ENCODE peak calls at places on chromosomes 2 and 18, in ten cellular contexts. One of them, this sample, is unnamed.

GRCh38 chr2:162344617-162344950 is 652 bp downstream of the GCA start:
- DNase-seq in kidney glomerular epithelial cell: no peak
- DNase-seq in fibroblast of mammary gland: no peak
- DNase-seq in effector memory CD4-positive, alpha-beta T cell: no peak
- DNase-seq in Ammon's horn: no peak
- DNase-seq in NCI-H748 treated with DMSO at 0.1 percent for 48 hours: no peak
- DNase-seq in left ventricle myocardium inferior: no peak
- DNase-seq in left cardiac atrium: peak
- DNase-seq in kidney: peak
- DNase-seq in Kasumi-1: no peak
- DNase-seq in this sample: no peak

GRCh38 chr2:110874565-110875383 is 142.4 kb downstream of the ACOXL start:
- DNase-seq in Ammon's horn: no peak
- DNase-seq in left ventricle myocardium inferior: no peak
- DNase-seq in NCI-H748 treated with DMSO at 0.1 percent for 48 hours: no peak
- DNase-seq in kidney: no peak
- DNase-seq in fibroblast of mammary gland: no peak
- DNase-seq in effector memory CD4-positive, alpha-beta T cell: no peak
- DNase-seq in left cardiac atrium: no peak
- DNase-seq in Kasumi-1: peak
- DNase-seq in kidney glomerular epithelial cell: no peak
- DNase-seq in this sample: no peak

GRCh38 chr18:32405588-32405987 is 65.1 kb downstream of the GAREM1 start:
- DNase-seq in left ventricle myocardium inferior: no peak
- DNase-seq in Kasumi-1: no peak
- DNase-seq in kidney glomerular epithelial cell: no peak
- DNase-seq in NCI-H748 treated with DMSO at 0.1 percent for 48 hours: no peak
- DNase-seq in kidney: no peak
- DNase-seq in left cardiac atrium: no peak
- DNase-seq in effector memory CD4-positive, alpha-beta T cell: no peak
- DNase-seq in fibroblast of mammary gland: no peak
- DNase-seq in Ammon's horn: no peak
- DNase-seq in this sample: no peak

GRCh38 chr2:159933727-159934049 is 128.7 kb downstream of the PLA2R1 start:
- DNase-seq in effector memory CD4-positive, alpha-beta T cell: no peak
- DNase-seq in NCI-H748 treated with DMSO at 0.1 percent for 48 hours: no peak
- DNase-seq in left ventricle myocardium inferior: no peak
- DNase-seq in fibroblast of mammary gland: no peak
- DNase-seq in Ammon's horn: peak
- DNase-seq in kidney glomerular epithelial cell: no peak
- DNase-seq in kidney: no peak
- DNase-seq in left cardiac atrium: no peak
- DNase-seq in Kasumi-1: peak
- DNase-seq in this sample: no peak

GRCh38 chr2:238143239-238143951 is 4.9 kb downstream of the KLHL30 start:
- DNase-seq in left cardiac atrium: peak
- DNase-seq in NCI-H748 treated with DMSO at 0.1 percent for 48 hours: no peak
- DNase-seq in Ammon's horn: no peak
- DNase-seq in fibroblast of mammary gland: peak
- DNase-seq in kidney glomerular epithelial cell: peak
- DNase-seq in left ventricle myocardium inferior: peak
- DNase-seq in Kasumi-1: no peak
- DNase-seq in effector memory CD4-positive, alpha-beta T cell: no peak
- DNase-seq in kidney: no peak
- DNase-seq in this sample: no peak

GRCh38 chr2:151789055-151789834 is 39.0 kb downstream of the ARL5A start:
- DNase-seq in Kasumi-1: no peak
- DNase-seq in kidney glomerular epithelial cell: no peak
- DNase-seq in Ammon's horn: no peak
- DNase-seq in effector memory CD4-positive, alpha-beta T cell: no peak
- DNase-seq in left ventricle myocardium inferior: no peak
- DNase-seq in fibroblast of mammary gland: no peak
- DNase-seq in kidney: no peak
- DNase-seq in left cardiac atrium: no peak
- DNase-seq in NCI-H748 treated with DMSO at 0.1 percent for 48 hours: no peak
- DNase-seq in this sample: no peak

GRCh38 chr2:102082591-102083586 is 59.7 kb upstream of the IL1R1 start:
- DNase-seq in kidney glomerular epithelial cell: peak
- DNase-seq in Kasumi-1: peak
- DNase-seq in left ventricle myocardium inferior: no peak
- DNase-seq in NCI-H748 treated with DMSO at 0.1 percent for 48 hours: no peak
- DNase-seq in Ammon's horn: peak
- DNase-seq in kidney: no peak
- DNase-seq in left cardiac atrium: peak
- DNase-seq in effector memory CD4-positive, alpha-beta T cell: no peak
- DNase-seq in fibroblast of mammary gland: peak
- DNase-seq in this sample: peak

GRCh38 chr18:49276680-49277079 is 183.8 kb downstream of the DYM start:
- DNase-seq in left ventricle myocardium inferior: no peak
- DNase-seq in left cardiac atrium: no peak
- DNase-seq in Kasumi-1: no peak
- DNase-seq in fibroblast of mammary gland: no peak
- DNase-seq in NCI-H748 treated with DMSO at 0.1 percent for 48 hours: no peak
- DNase-seq in Ammon's horn: no peak
- DNase-seq in kidney: no peak
- DNase-seq in effector memory CD4-positive, alpha-beta T cell: no peak
- DNase-seq in kidney glomerular epithelial cell: no peak
- DNase-seq in this sample: no peak

GRCh38 chr2:207248702-207249355 is 83.1 kb upstream of the KLF7 start:
- DNase-seq in Kasumi-1: no peak
- DNase-seq in kidney glomerular epithelial cell: no peak
- DNase-seq in left cardiac atrium: no peak
- DNase-seq in kidney: no peak
- DNase-seq in effector memory CD4-positive, alpha-beta T cell: no peak
- DNase-seq in Ammon's horn: no peak
- DNase-seq in NCI-H748 treated with DMSO at 0.1 percent for 48 hours: no peak
- DNase-seq in left ventricle myocardium inferior: no peak
- DNase-seq in fibroblast of mammary gland: peak
- DNase-seq in this sample: peak

GRCh38 chr2:38026846-38027245 is 49.1 kb downstream of the CYP1B1 start:
- DNase-seq in effector memory CD4-positive, alpha-beta T cell: no peak
- DNase-seq in NCI-H748 treated with DMSO at 0.1 percent for 48 hours: no peak
- DNase-seq in Kasumi-1: no peak
- DNase-seq in fibroblast of mammary gland: no peak
- DNase-seq in kidney glomerular epithelial cell: no peak
- DNase-seq in left cardiac atrium: no peak
- DNase-seq in kidney: no peak
- DNase-seq in left ventricle myocardium inferior: no peak
- DNase-seq in Ammon's horn: no peak
- DNase-seq in this sample: no peak

GRCh38 chr2:175152242-175152641 is 15.8 kb downstream of the ATF2 start:
- DNase-seq in left cardiac atrium: no peak
- DNase-seq in effector memory CD4-positive, alpha-beta T cell: no peak
- DNase-seq in fibroblast of mammary gland: no peak
- DNase-seq in NCI-H748 treated with DMSO at 0.1 percent for 48 hours: no peak
- DNase-seq in Ammon's horn: no peak
- DNase-seq in kidney: no peak
- DNase-seq in Kasumi-1: no peak
- DNase-seq in kidney glomerular epithelial cell: no peak
- DNase-seq in left ventricle myocardium inferior: no peak
- DNase-seq in this sample: no peak

GRCh38 chr18:77146249-77147080 is 13.9 kb upstream of the MBP start:
- DNase-seq in left cardiac atrium: no peak
- DNase-seq in NCI-H748 treated with DMSO at 0.1 percent for 48 hours: no peak
- DNase-seq in kidney glomerular epithelial cell: no peak
- DNase-seq in Ammon's horn: no peak
- DNase-seq in effector memory CD4-positive, alpha-beta T cell: no peak
- DNase-seq in kidney: no peak
- DNase-seq in left ventricle myocardium inferior: no peak
- DNase-seq in Kasumi-1: no peak
- DNase-seq in fibroblast of mammary gland: no peak
- DNase-seq in this sample: no peak

GRCh38 chr2:223414646-223415045 is 187.5 kb downstream of the SCG2 start:
- DNase-seq in left cardiac atrium: peak
- DNase-seq in Ammon's horn: no peak
- DNase-seq in effector memory CD4-positive, alpha-beta T cell: no peak
- DNase-seq in kidney: peak
- DNase-seq in NCI-H748 treated with DMSO at 0.1 percent for 48 hours: no peak
- DNase-seq in Kasumi-1: no peak
- DNase-seq in kidney glomerular epithelial cell: no peak
- DNase-seq in fibroblast of mammary gland: peak
- DNase-seq in left ventricle myocardium inferior: peak
- DNase-seq in this sample: no peak

GRCh38 chr2:66535574-66536289 is 100.8 kb downstream of the MEIS1 start:
- DNase-seq in Ammon's horn: no peak
- DNase-seq in kidney glomerular epithelial cell: no peak
- DNase-seq in Kasumi-1: no peak
- DNase-seq in effector memory CD4-positive, alpha-beta T cell: no peak
- DNase-seq in kidney: no peak
- DNase-seq in left ventricle myocardium inferior: no peak
- DNase-seq in NCI-H748 treated with DMSO at 0.1 percent for 48 hours: no peak
- DNase-seq in left cardiac atrium: no peak
- DNase-seq in fibroblast of mammary gland: no peak
- DNase-seq in this sample: no peak

GRCh38 chr2:23480991-23481797 is 96.2 kb downstream of the KLHL29 start:
- DNase-seq in left ventricle myocardium inferior: no peak
- DNase-seq in kidney glomerular epithelial cell: peak
- DNase-seq in NCI-H748 treated with DMSO at 0.1 percent for 48 hours: no peak
- DNase-seq in fibroblast of mammary gland: peak
- DNase-seq in kidney: peak
- DNase-seq in Kasumi-1: no peak
- DNase-seq in left cardiac atrium: no peak
- DNase-seq in effector memory CD4-positive, alpha-beta T cell: no peak
- DNase-seq in Ammon's horn: no peak
- DNase-seq in this sample: no peak

GRCh38 chr2:20520128-20520527 is 73.3 kb downstream of the RHOB start:
- DNase-seq in Kasumi-1: no peak
- DNase-seq in Ammon's horn: no peak
- DNase-seq in left ventricle myocardium inferior: no peak
- DNase-seq in kidney: no peak
- DNase-seq in NCI-H748 treated with DMSO at 0.1 percent for 48 hours: no peak
- DNase-seq in kidney glomerular epithelial cell: no peak
- DNase-seq in fibroblast of mammary gland: no peak
- DNase-seq in left cardiac atrium: no peak
- DNase-seq in effector memory CD4-positive, alpha-beta T cell: no peak
- DNase-seq in this sample: no peak

GRCh38 chr2:134420920-134421319 is 167.0 kb downstream of the MGAT5 start:
- DNase-seq in left ventricle myocardium inferior: no peak
- DNase-seq in effector memory CD4-positive, alpha-beta T cell: no peak
- DNase-seq in kidney: no peak
- DNase-seq in NCI-H748 treated with DMSO at 0.1 percent for 48 hours: no peak
- DNase-seq in left cardiac atrium: no peak
- DNase-seq in Kasumi-1: no peak
- DNase-seq in Ammon's horn: no peak
- DNase-seq in kidney glomerular epithelial cell: no peak
- DNase-seq in fibroblast of mammary gland: no peak
- DNase-seq in this sample: no peak

GRCh38 chr18:11906926-11907874 is 917 bp downstream of the MPPE1 start:
- DNase-seq in Kasumi-1: no peak
- DNase-seq in left cardiac atrium: no peak
- DNase-seq in left ventricle myocardium inferior: no peak
- DNase-seq in fibroblast of mammary gland: no peak
- DNase-seq in kidney: no peak
- DNase-seq in Ammon's horn: no peak
- DNase-seq in kidney glomerular epithelial cell: no peak
- DNase-seq in NCI-H748 treated with DMSO at 0.1 percent for 48 hours: no peak
- DNase-seq in effector memory CD4-positive, alpha-beta T cell: no peak
- DNase-seq in this sample: no peak

GRCh38 chr2:10331033-10331701 is 28.5 kb downstream of the HPCAL1 start:
- DNase-seq in Kasumi-1: peak
- DNase-seq in Ammon's horn: no peak
- DNase-seq in NCI-H748 treated with DMSO at 0.1 percent for 48 hours: no peak
- DNase-seq in effector memory CD4-positive, alpha-beta T cell: peak
- DNase-seq in left cardiac atrium: peak
- DNase-seq in fibroblast of mammary gland: peak
- DNase-seq in kidney: peak
- DNase-seq in kidney glomerular epithelial cell: no peak
- DNase-seq in left ventricle myocardium inferior: peak
- DNase-seq in this sample: no peak

GRCh38 chr2:112216158-112216557 is 38.7 kb downstream of the ZC3H8 start:
- DNase-seq in fibroblast of mammary gland: peak
- DNase-seq in effector memory CD4-positive, alpha-beta T cell: no peak
- DNase-seq in Ammon's horn: no peak
- DNase-seq in left ventricle myocardium inferior: no peak
- DNase-seq in left cardiac atrium: no peak
- DNase-seq in NCI-H748 treated with DMSO at 0.1 percent for 48 hours: no peak
- DNase-seq in Kasumi-1: peak
- DNase-seq in kidney glomerular epithelial cell: no peak
- DNase-seq in kidney: no peak
- DNase-seq in this sample: no peak

GRCh38 chr2:219186754-219187456 is 8.8 kb downstream of the RETREG2 start:
- DNase-seq in Kasumi-1: no peak
- DNase-seq in effector memory CD4-positive, alpha-beta T cell: no peak
- DNase-seq in NCI-H748 treated with DMSO at 0.1 percent for 48 hours: no peak
- DNase-seq in Ammon's horn: no peak
- DNase-seq in fibroblast of mammary gland: no peak
- DNase-seq in kidney glomerular epithelial cell: no peak
- DNase-seq in left cardiac atrium: no peak
- DNase-seq in kidney: no peak
- DNase-seq in left ventricle myocardium inferior: no peak
- DNase-seq in this sample: no peak

GRCh38 chr18:34031810-34032209 is 192.9 kb downstream of the NOL4 start:
- DNase-seq in Kasumi-1: no peak
- DNase-seq in effector memory CD4-positive, alpha-beta T cell: no peak
- DNase-seq in fibroblast of mammary gland: peak
- DNase-seq in Ammon's horn: no peak
- DNase-seq in left cardiac atrium: no peak
- DNase-seq in NCI-H748 treated with DMSO at 0.1 percent for 48 hours: no peak
- DNase-seq in left ventricle myocardium inferior: no peak
- DNase-seq in kidney glomerular epithelial cell: no peak
- DNase-seq in kidney: no peak
- DNase-seq in this sample: no peak

This sample was measured in NK-92 treated with Interleukin-12 subunit alpha and Interleukin-12 subunit beta, amount 100 ng/mL, for 24 hours.